ENCODE peak calls at places on chromosomes 5 and 9, in nine cellular contexts. X is right atrium auricular region; P is IMR-90; T is MM.1S; Q is effector memory CD4-positive, alpha-beta T cell; Y is right lobe of liver; M is SJSA1; I is body of pancreas; H is tibial nerve. G is an unnamed sample.

GRCh38 chr5:181241393-181241975 is 2.2 kb downstream of the RACK1 start:
- DNase-seq in X (no peak), T (peak; percentile 78), Q (no peak), P (peak; percentile 90), H (no peak), I (no peak), M (peak; percentile 80), Y (no peak), G (no peak)

GRCh38 chr5:57334475-57334874 is 148.1 kb downstream of the ACTBL2 start:
- DNase-seq in I (no peak), T (no peak), M (no peak), X (no peak), P (peak; percentile 47), H (no peak), Q (no peak), Y (no peak), G (no peak)

GRCh38 chr9:129139993-129140396 is 28.8 kb downstream of the PTPA start:
- DNase-seq in Q (peak; percentile 64), T (peak; percentile 68), P (peak; percentile 100), M (peak; percentile 98), I (peak; percentile 96), H (peak; percentile 95), Y (peak; percentile 87), X (peak; percentile 98), G (peak; percentile 95)

GRCh38 chr5:164013077-164013670 is 507.8 kb downstream of the MAT2B start:
- DNase-seq in Y (peak; percentile 18), H (peak; percentile 17), X (no peak), Q (peak; percentile 8), T (peak; percentile 76), P (peak; percentile 86), M (peak; percentile 63), I (peak; percentile 67), G (no peak)

GRCh38 chr5:68252678-68253520 is 37.3 kb downstream of the PIK3R1 start:
- DNase-seq in X (no peak), Q (peak; percentile 32), H (no peak), P (peak; percentile 78), M (no peak), T (peak; percentile 55), I (peak; percentile 67), Y (peak; percentile 47), G (no peak)

GRCh38 chr9:130985606-130986162 is 23.3 kb upstream of the LAMC3 start:
- DNase-seq in Q (no peak), I (no peak), H (no peak), Y (no peak), P (no peak), M (no peak), X (no peak), T (no peak), G (no peak)

GRCh38 chr9:128068656-128069221 is 707 bp downstream of the SLC25A25 start:
- DNase-seq in H (no peak), I (no peak), X (no peak), M (peak; percentile 28), Q (no peak), P (no peak), T (no peak), Y (no peak), G (no peak)

GRCh38 chr5:165321912-165322311 is 1816.5 kb downstream of the MAT2B start:
- DNase-seq in I (no peak), Y (no peak), T (no peak), Q (no peak), M (no peak), X (no peak), H (no peak), P (peak; percentile 77), G (no peak)

GRCh38 chr5:35854248-35854647 is 2.4 kb upstream of the IL7R start:
- DNase-seq in X (no peak), M (no peak), H (no peak), I (no peak), T (no peak), P (no peak), Y (no peak), Q (peak; percentile 73), G (no peak)

GRCh38 chr9:121463026-121463827 is 36.4 kb downstream of the GGTA1 start:
- DNase-seq in H (peak; percentile 35), T (no peak), Y (peak; percentile 35), M (no peak), I (peak; percentile 21), X (peak; percentile 76), P (peak; percentile 18), Q (no peak), G (no peak)

GRCh38 chr5:111389390-111390082 is 122.8 kb downstream of the STARD4 start:
- DNase-seq in Q (no peak), I (no peak), H (no peak), T (no peak), X (no peak), P (peak; percentile 85), Y (no peak), M (no peak), G (no peak)

GRCh38 chr5:133460172-133460758 is 152.1 kb downstream of the FSTL4 start:
- DNase-seq in M (peak; percentile 15), T (peak; percentile 10), I (no peak), X (no peak), Y (peak; percentile 29), P (no peak), Q (no peak), H (no peak), G (no peak)

GRCh38 chr5:88502179-88503064 is 233.8 kb upstream of the TMEM161B start:
- DNase-seq in T (peak; percentile 75), X (no peak), Q (no peak), M (peak; percentile 50), Y (no peak), P (no peak), I (no peak), H (no peak), G (no peak)

GRCh38 chr9:115208503-115208902 is 90.5 kb upstream of the TNC start:
- DNase-seq in T (no peak), P (peak; percentile 70), M (peak; percentile 47), H (no peak), Q (no peak), X (no peak), Y (no peak), I (no peak), G (no peak)

GRCh38 chr5:10649518-10650410 is 85.9 kb downstream of the ANKRD33B start:
- DNase-seq in H (no peak), X (no peak), Y (no peak), M (no peak), P (no peak), Q (no peak), I (peak; percentile 1), T (no peak), G (no peak)

GRCh38 chr9:87592554-87593394 is 95.1 kb downstream of the DAPK1 start:
- DNase-seq in Q (no peak), X (peak; percentile 71), I (peak; percentile 86), T (no peak), Y (peak; percentile 77), H (no peak), P (peak; percentile 69), M (peak; percentile 49), G (no peak)

GRCh38 chr5:93236807-93237421 is 344.1 kb downstream of the NR2F1-AS1 start:
- DNase-seq in I (no peak), X (no peak), H (no peak), T (no peak), P (peak; percentile 94), M (peak; percentile 50), Y (no peak), Q (no peak), G (no peak)

GRCh38 chr9:72633966-72634365 is 112.6 kb downstream of the TMC1 start:
- DNase-seq in M (no peak), X (no peak), Q (no peak), T (no peak), P (peak; percentile 53), Y (no peak), I (no peak), H (no peak), G (no peak)

GRCh38 chr5:102670224-102670836 is 84.8 kb upstream of the PAM start:
- DNase-seq in M (peak; percentile 41), Q (no peak), X (no peak), P (no peak), I (peak; percentile 11), Y (no peak), H (no peak), T (no peak), G (no peak)

GRCh38 chr5:137667341-137667740 is 68.5 kb downstream of the KLHL3 start:
- DNase-seq in M (no peak), Q (no peak), P (peak; percentile 26), H (no peak), Y (no peak), T (no peak), X (no peak), I (no peak), G (no peak)

GRCh38 chr9:136050706-136051567 is 44.2 kb downstream of the NACC2 start:
- DNase-seq in M (peak; percentile 19), T (no peak), Y (no peak), Q (no peak), H (no peak), P (peak; percentile 16), I (no peak), X (no peak), G (no peak)

GRCh38 chr9:38226491-38226951 is 157.5 kb upstream of the SHB start:
- DNase-seq in H (no peak), I (no peak), X (no peak), Q (no peak), P (peak; percentile 4), T (no peak), M (peak; percentile 37), Y (peak; percentile 40), G (no peak)

GRCh38 chr5:73442960-73443627 is 5.5 kb downstream of the FOXD1 start:
- DNase-seq in M (no peak), X (no peak), T (no peak), P (peak; percentile 48), I (no peak), H (no peak), Y (no peak), Q (no peak), G (no peak)
- H3K27me3 ChIP-seq in M (no peaks in the 10 kb centered on the region), X (peaks cover 64% of the 10 kb centered on the region), T (peaks cover 19% of the 10 kb centered on the region), P (no peaks in the 10 kb centered on the region), I (peaks cover 9% of the 10 kb centered on the region), H (peaks cover 89% of the 10 kb centered on the region), Y (peaks cover 63% of the 10 kb centered on the region), Q (peaks cover 86% of the 10 kb centered on the region), G (peaks cover 20% of the 10 kb centered on the region)

GRCh38 chr5:962801-963200 is 45.8 kb upstream of the NKD2 start:
- DNase-seq in T (no peak), Q (no peak), P (no peak), X (no peak), I (no peak), M (no peak), Y (no peak), H (no peak), G (no peak)
- H3K27ac ChIP-seq in T (peak overlapping the region; percentile 93), Q (no peak overlapping the region), P (peak overlapping the region; percentile 57), X (no peak overlapping the region), I (no peak overlapping the region), M (no peak overlapping the region), Y (no peak overlapping the region), H (no peak overlapping the region), G (no peak overlapping the region)

DNA sequence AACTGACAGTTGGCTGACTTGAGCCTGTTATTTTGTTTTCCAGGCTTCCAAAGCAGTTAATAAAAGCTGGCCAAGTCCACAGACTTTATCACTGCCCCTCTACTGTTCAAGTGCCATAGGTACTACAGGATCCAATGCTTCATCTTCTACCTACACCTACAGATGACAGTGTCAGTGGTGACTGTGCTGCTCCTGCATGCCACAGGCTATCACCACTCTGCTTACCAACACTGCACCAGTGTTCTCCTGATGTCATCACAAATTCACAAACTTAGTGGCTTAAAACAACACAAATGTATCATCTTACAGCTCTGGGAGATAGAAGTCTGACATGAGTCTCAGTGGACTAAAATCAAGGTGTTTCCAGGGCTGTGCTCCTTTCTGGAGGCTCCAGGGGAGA is 26.6 kb downstream of the HMGCS1 start:
- DNase-seq in P (no peak), M (no peak), X (no peak), H (no peak), Q (no peak), T (no peak), Y (no peak), I (no peak), G (no peak)
- H3K4me1 ChIP-seq in P (no peaks in the 10 kb centered on the region), M (no peaks in the 10 kb centered on the region), X (no peaks in the 10 kb centered on the region), H (no peaks in the 10 kb centered on the region), Q (no peaks in the 10 kb centered on the region), T (peaks cover 14% of the 10 kb centered on the region), Y (no peaks in the 10 kb centered on the region), I (no peaks in the 10 kb centered on the region), G (no peaks in the 10 kb centered on the region)

GRCh38 chr5:79753087-79753486 is 63.5 kb downstream of the CMYA5 start:
- DNase-seq in Q (no peak), T (no peak), X (no peak), I (no peak), P (no peak), Y (no peak), H (no peak), M (no peak), G (no peak)
- H3K27me3 ChIP-seq in Q (no peaks in the 10 kb centered on the region), T (no peaks in the 10 kb centered on the region), X (no peaks in the 10 kb centered on the region), I (no peaks in the 10 kb centered on the region), P (peaks cover 1% of the 10 kb centered on the region), Y (no peaks in the 10 kb centered on the region), H (no peaks in the 10 kb centered on the region), M (peaks cover 17% of the 10 kb centered on the region), G (no peaks in the 10 kb centered on the region)

G was measured in thoracic aorta.